ENCODE peak calls at places on chromosomes 6 and 20, in seven cellular contexts. C is stimulated activated CD4-positive, alpha-beta T cell treated with anti-CD3 and anti-CD28 coated beads, Interleukin-1b, Interleukin-23, amount 100 ng/mL, for 24 hours; I is amniotic stem cell; Y is AG09319; D is RPMI7951; Z is stimulated activated CD8-positive, alpha-beta memory T cell treated with anti-CD3 and anti-CD28 coated beads, Interleukin-4, amount 100 ng/mL, for 4 hours; V is MM.1S. Q is an unnamed sample.

GRCh38 chr6:32152414-32153251 is 894 bp upstream of the PRRT1 start:
- DNase-seq in D (peak), I (peak), V (no peak), C (no peak), Y (no peak), Z (no peak), Q (no peak)

GRCh38 chr6:159360306-159360705 is 191.1 kb downstream of the FNDC1 start:
- DNase-seq in C (no peak), Z (no peak), I (no peak), D (peak), V (no peak), Y (no peak), Q (no peak)

GRCh38 chr6:111487656-111488055 is 4.6 kb upstream of the REV3L start:
- DNase-seq in Y (no peak), C (no peak), I (no peak), V (no peak), D (peak), Z (no peak), Q (peak)

GRCh38 chr6:32825966-32826365 is 9.2 kb upstream of the HLA-DOB start:
- DNase-seq in C (no peak), Y (peak), I (no peak), D (peak), Z (no peak), V (no peak), Q (no peak)

GRCh38 chr20:14612389-14612788 is 275.0 kb upstream of the FLRT3 start:
- DNase-seq in I (peak), D (no peak), Z (no peak), C (no peak), V (no peak), Y (no peak), Q (no peak)

GRCh38 chr6:124882580-124883393 is 79.5 kb upstream of the RNF217 start:
- DNase-seq in V (no peak), D (peak), C (no peak), Z (no peak), I (no peak), Y (peak), Q (no peak)

GRCh38 chr6:163416380-163416629 is 1.8 kb downstream of the QKI start:
- DNase-seq in Y (no peak), I (no peak), Z (no peak), C (no peak), V (no peak), D (peak), Q (no peak)

GRCh38 chr6:14713561-14713960 is 532.3 kb upstream of the JARID2 start:
- DNase-seq in I (no peak), C (no peak), Z (no peak), V (no peak), Y (no peak), D (peak), Q (no peak)